ENCODE peak calls at places on chromosomes 5 and 9, in eight cellular contexts. One of them, this sample, is unnamed.

GRCh38 chr5:53368516-53368915 is 111.9 kb upstream of the FST start:
- DNase-seq in ELR: peak; percentile 79
- DNase-seq in stromal cell of bone marrow: no peak
- DNase-seq in AG10803: peak; percentile 58
- DNase-seq in naive thymus-derived CD8-positive, alpha-beta T cell: no peak
- DNase-seq in kidney tubule cell: peak; percentile 16
- DNase-seq in CD8-positive, alpha-beta T cell: no peak
- DNase-seq in DMS153: no peak
- DNase-seq in this sample: no peak

GRCh38 chr5:65855758-65856157 is 70.6 kb upstream of the ERBIN start:
- DNase-seq in ELR: no peak
- DNase-seq in stromal cell of bone marrow: no peak
- DNase-seq in AG10803: peak; percentile 39
- DNase-seq in naive thymus-derived CD8-positive, alpha-beta T cell: no peak
- DNase-seq in kidney tubule cell: no peak
- DNase-seq in CD8-positive, alpha-beta T cell: no peak
- DNase-seq in DMS153: no peak
- DNase-seq in this sample: no peak

GRCh38 chr9:136700309-136700708 is 12.1 kb upstream of the DIPK1B start:
- DNase-seq in ELR: peak; percentile 40
- DNase-seq in stromal cell of bone marrow: peak; percentile 6
- DNase-seq in AG10803: peak; percentile 66
- DNase-seq in naive thymus-derived CD8-positive, alpha-beta T cell: no peak
- DNase-seq in kidney tubule cell: peak; percentile 23
- DNase-seq in CD8-positive, alpha-beta T cell: no peak
- DNase-seq in DMS153: no peak
- DNase-seq in this sample: no peak

GRCh38 chr5:107557051-107557658 is 113.6 kb downstream of the EFNA5 start:
- DNase-seq in ELR: peak; percentile 92
- DNase-seq in stromal cell of bone marrow: no peak
- DNase-seq in AG10803: peak; percentile 40
- DNase-seq in naive thymus-derived CD8-positive, alpha-beta T cell: no peak
- DNase-seq in kidney tubule cell: peak; percentile 93
- DNase-seq in CD8-positive, alpha-beta T cell: no peak
- DNase-seq in DMS153: no peak
- DNase-seq in this sample: no peak

GRCh38 chr9:115030006-115030405 is 88.0 kb downstream of the TNC start:
- DNase-seq in ELR: no peak
- DNase-seq in stromal cell of bone marrow: no peak
- DNase-seq in AG10803: no peak
- DNase-seq in naive thymus-derived CD8-positive, alpha-beta T cell: no peak
- DNase-seq in kidney tubule cell: no peak
- DNase-seq in CD8-positive, alpha-beta T cell: no peak
- DNase-seq in DMS153: no peak
- DNase-seq in this sample: no peak

GRCh38 chr5:82707741-82708140 is 369.5 kb downstream of the TMEM167A start:
- DNase-seq in ELR: no peak
- DNase-seq in stromal cell of bone marrow: no peak
- DNase-seq in AG10803: no peak
- DNase-seq in naive thymus-derived CD8-positive, alpha-beta T cell: no peak
- DNase-seq in kidney tubule cell: peak; percentile 75
- DNase-seq in CD8-positive, alpha-beta T cell: no peak
- DNase-seq in DMS153: no peak
- DNase-seq in this sample: peak; percentile 9

GRCh38 chr5:107887181-107887580 is 216.4 kb upstream of the EFNA5 start:
- DNase-seq in ELR: no peak
- DNase-seq in stromal cell of bone marrow: no peak
- DNase-seq in AG10803: no peak
- DNase-seq in naive thymus-derived CD8-positive, alpha-beta T cell: no peak
- DNase-seq in kidney tubule cell: no peak
- DNase-seq in CD8-positive, alpha-beta T cell: no peak
- DNase-seq in DMS153: no peak
- DNase-seq in this sample: no peak

GRCh38 chr5:131302506-131302905 is 38.7 kb downstream of the CDC42SE2 start:
- DNase-seq in ELR: no peak
- DNase-seq in stromal cell of bone marrow: no peak
- DNase-seq in AG10803: no peak
- DNase-seq in naive thymus-derived CD8-positive, alpha-beta T cell: no peak
- DNase-seq in kidney tubule cell: no peak
- DNase-seq in CD8-positive, alpha-beta T cell: no peak
- DNase-seq in DMS153: no peak
- DNase-seq in this sample: no peak

GRCh38 chr5:66089384-66089783 is 54.7 kb upstream of the SREK1 start:
- DNase-seq in ELR: no peak
- DNase-seq in stromal cell of bone marrow: no peak
- DNase-seq in AG10803: no peak
- DNase-seq in naive thymus-derived CD8-positive, alpha-beta T cell: no peak
- DNase-seq in kidney tubule cell: no peak
- DNase-seq in CD8-positive, alpha-beta T cell: no peak
- DNase-seq in DMS153: no peak
- DNase-seq in this sample: no peak

GRCh38 chr9:109108318-109108717 is 11.4 kb downstream of the TMEM245 start:
- DNase-seq in ELR: peak; percentile 87
- DNase-seq in stromal cell of bone marrow: no peak
- DNase-seq in AG10803: peak; percentile 37
- DNase-seq in naive thymus-derived CD8-positive, alpha-beta T cell: no peak
- DNase-seq in kidney tubule cell: peak; percentile 38
- DNase-seq in CD8-positive, alpha-beta T cell: no peak
- DNase-seq in DMS153: no peak
- DNase-seq in this sample: no peak

GRCh38 chr5:120419110-120419509 is 45.0 kb upstream of the PRR16 start:
- DNase-seq in ELR: no peak
- DNase-seq in stromal cell of bone marrow: no peak
- DNase-seq in AG10803: peak; percentile 29
- DNase-seq in naive thymus-derived CD8-positive, alpha-beta T cell: no peak
- DNase-seq in kidney tubule cell: no peak
- DNase-seq in CD8-positive, alpha-beta T cell: no peak
- DNase-seq in DMS153: no peak
- DNase-seq in this sample: no peak

GRCh38 chr5:163571755-163572154 is 66.3 kb downstream of the MAT2B start:
- DNase-seq in ELR: peak; percentile 90
- DNase-seq in stromal cell of bone marrow: peak; percentile 54
- DNase-seq in AG10803: peak; percentile 95
- DNase-seq in naive thymus-derived CD8-positive, alpha-beta T cell: no peak
- DNase-seq in kidney tubule cell: peak; percentile 86
- DNase-seq in CD8-positive, alpha-beta T cell: no peak
- DNase-seq in DMS153: no peak
- DNase-seq in this sample: peak; percentile 97

This sample was measured in HS-5.